ENCODE peak calls at places on chromosome 20, in ten cellular contexts. Z is upper lobe of left lung, Q is colonic mucosa, V is tibial nerve, G is OCI-LY7, L is Peyer's patch, D is stomach, E is vagina, C is adrenal gland, S is tibial artery. Y is an unnamed sample.

GRCh38 chr20:1893721-1894470 is 1.3 kb upstream of the SIRPA start:
- DNase-seq in Z (no peak), Q (peak), V (no peak), G (no peak), L (peak), D (no peak), E (no peak), C (peak), S (no peak), Y (no peak)

GRCh38 chr20:58702161-58702510 is 9.5 kb downstream of the NPEPL1 start:
- DNase-seq in Z (no peak), Q (no peak), V (no peak), G (no peak), L (no peak), D (no peak), E (no peak), C (no peak), S (no peak), Y (no peak)

GRCh38 chr20:44618318-44618731 is 33.2 kb downstream of the ADA start:
- DNase-seq in Z (no peak), Q (no peak), V (no peak), G (peak), L (peak), D (peak), E (no peak), C (no peak), S (no peak), Y (peak)

GRCh38 chr20:1876217-1876921 is 18.8 kb upstream of the SIRPA start:
- DNase-seq in Z (no peak), Q (no peak), V (no peak), G (no peak), L (peak), D (no peak), E (no peak), C (no peak), S (no peak), Y (no peak)

GRCh38 chr20:20079102-20079784 is 26.9 kb downstream of the CFAP61 start:
- DNase-seq in Z (no peak), Q (no peak), V (no peak), G (no peak), L (peak), D (no peak), E (no peak), C (no peak), S (no peak), Y (no peak)

GRCh38 chr20:6074145-6074561 is 20.3 kb upstream of the LRRN4 start:
- DNase-seq in Z (no peak), Q (no peak), V (no peak), G (peak), L (no peak), D (peak), E (no peak), C (no peak), S (no peak), Y (no peak)

GRCh38 chr20:34500823-34501222 is 15.4 kb upstream of the DYNLRB1 start:
- DNase-seq in Z (no peak), Q (no peak), V (no peak), G (no peak), L (no peak), D (no peak), E (no peak), C (no peak), S (no peak), Y (no peak)

GRCh38 chr20:17749979-17750721 is 50.4 kb downstream of the BANF2 start:
- DNase-seq in Z (no peak), Q (peak), V (no peak), G (no peak), L (peak), D (peak), E (no peak), C (peak), S (peak), Y (no peak)

GRCh38 chr20:52746190-52746589 is 226.0 kb upstream of the TSHZ2 start:
- DNase-seq in Z (no peak), Q (no peak), V (no peak), G (no peak), L (no peak), D (no peak), E (no peak), C (no peak), S (no peak), Y (no peak)

GRCh38 chr20:53834749-53835148 is 235.6 kb downstream of the BCAS1 start:
- DNase-seq in Z (no peak), Q (no peak), V (no peak), G (peak), L (no peak), D (no peak), E (no peak), C (no peak), S (no peak), Y (no peak)

GRCh38 chr20:17614176-17614811 is 44.4 kb downstream of the DSTN start:
- DNase-seq in Z (peak), Q (peak), V (no peak), G (no peak), L (peak), D (peak), E (peak), C (peak), S (peak), Y (no peak)

GRCh38 chr20:31821427-31821826 is 2.3 kb downstream of the MYLK2 start:
- DNase-seq in Z (no peak), Q (no peak), V (no peak), G (no peak), L (no peak), D (no peak), E (no peak), C (no peak), S (peak), Y (no peak)

GRCh38 chr20:60080401-60080800 is 122.2 kb downstream of the CDH26 start:
- DNase-seq in Z (no peak), Q (no peak), V (no peak), G (no peak), L (no peak), D (no peak), E (no peak), C (no peak), S (no peak), Y (no peak)

GRCh38 chr20:15818651-15819071 is 754.6 kb downstream of the KIF16B start:
- DNase-seq in Z (no peak), Q (no peak), V (no peak), G (no peak), L (no peak), D (peak), E (no peak), C (no peak), S (no peak), Y (no peak)

DNA sequence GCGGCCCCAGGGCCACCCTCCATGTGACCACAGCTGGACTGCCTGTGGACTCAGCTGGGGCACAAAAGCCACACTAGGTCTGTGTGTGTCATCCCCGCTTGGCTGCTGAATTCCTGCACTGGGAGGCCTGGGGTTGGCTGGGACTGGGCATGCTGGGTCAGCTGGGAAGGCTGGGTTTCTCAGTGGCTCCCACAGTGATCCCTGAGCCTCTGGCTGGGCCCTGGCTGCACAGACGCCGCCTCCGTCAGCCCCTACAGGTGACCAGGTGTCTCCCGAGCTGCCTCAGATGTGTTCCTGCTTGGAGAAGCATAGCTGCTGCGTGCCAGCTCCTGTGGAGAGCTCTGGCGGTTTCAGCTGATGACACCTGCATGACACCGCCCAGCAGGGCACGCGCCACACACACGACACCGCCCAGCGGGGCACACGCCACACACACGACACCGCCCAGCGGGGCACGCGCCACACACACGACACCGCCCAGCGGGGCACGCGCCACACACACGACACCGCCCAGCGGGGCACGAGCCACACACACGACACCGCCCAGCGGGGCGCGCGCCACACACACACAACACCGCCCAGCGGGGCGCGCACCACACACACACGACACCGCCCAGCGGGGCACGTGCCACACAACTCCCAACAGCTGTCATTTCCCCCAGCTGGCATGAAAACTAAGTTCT is 88.9 kb downstream of the TAF4 start:
- DNase-seq in Z (peak), Q (no peak), V (no peak), G (no peak), L (no peak), D (no peak), E (no peak), C (no peak), S (no peak), Y (no peak)
- H3K27ac ChIP-seq in Z (no peak), Q (no peak), V (no peak), G (no peak), L (no peak), D (no peak), E (no peak), C (no peak), S (no peak), Y (no peak)

GRCh38 chr20:37296371-37296770 is 6.9 kb downstream of the MANBAL start:
- DNase-seq in Z (no peak), Q (no peak), V (no peak), G (peak), L (no peak), D (no peak), E (no peak), C (no peak), S (no peak), Y (no peak)

GRCh38 chr20:37295595-37295994 is 6.1 kb downstream of the MANBAL start:
- DNase-seq in Z (no peak), Q (peak), V (no peak), G (no peak), L (no peak), D (no peak), E (no peak), C (no peak), S (no peak), Y (no peak)

GRCh38 chr20:37295001-37295400 is 5.5 kb downstream of the MANBAL start:
- DNase-seq in Z (no peak), Q (no peak), V (no peak), G (no peak), L (no peak), D (no peak), E (no peak), C (peak), S (no peak), Y (no peak)

GRCh38 chr20:37298190-37298939 is 8.9 kb downstream of the MANBAL start:
- DNase-seq in Z (no peak), Q (no peak), V (peak), G (no peak), L (peak), D (peak), E (no peak), C (no peak), S (no peak), Y (no peak)

GRCh38 chr20:37297066-37297736 is 7.7 kb downstream of the MANBAL start:
- DNase-seq in Z (no peak), Q (no peak), V (no peak), G (no peak), L (no peak), D (no peak), E (no peak), C (peak), S (peak), Y (no peak)
- TF ChIP-seq CTCF in Z (no peak), Q (no peak), V (no peak), G (no peak), L (no peak), D (no peak), E (no peak), C (no peak), S (no peak), Y (no peak)

GRCh38 chr20:46200582-46201570 is 82.8 kb downstream of the CD40 start:
- DNase-seq in Z (peak), Q (no peak), V (no peak), G (no peak), L (no peak), D (no peak), E (no peak), C (no peak), S (no peak), Y (no peak)

GRCh38 chr20:46204594-46205205 is 86.6 kb downstream of the CD40 start:
- DNase-seq in Z (no peak), Q (no peak), V (no peak), G (no peak), L (no peak), D (no peak), E (no peak), C (no peak), S (no peak), Y (no peak)

GRCh38 chr20:46205349-46205748 is 87.2 kb downstream of the CD40 start:
- DNase-seq in Z (no peak), Q (no peak), V (no peak), G (no peak), L (no peak), D (no peak), E (no peak), C (no peak), S (no peak), Y (no peak)

GRCh38 chr20:46203510-46203837 is 85.4 kb downstream of the CD40 start:
- DNase-seq in Z (no peak), Q (no peak), V (no peak), G (no peak), L (no peak), D (no peak), E (no peak), C (no peak), S (no peak), Y (no peak)

GRCh38 chr20:46202758-46203509 is 84.8 kb downstream of the CD40 start:
- DNase-seq in Z (no peak), Q (peak), V (peak), G (no peak), L (no peak), D (no peak), E (no peak), C (peak), S (no peak), Y (no peak)
- H3K27ac ChIP-seq in Z (no peak), Q (no peak), V (peak), G (no peak), L (no peak), D (no peak), E (no peak), C (no peak), S (no peak), Y (no peak)

DNA sequence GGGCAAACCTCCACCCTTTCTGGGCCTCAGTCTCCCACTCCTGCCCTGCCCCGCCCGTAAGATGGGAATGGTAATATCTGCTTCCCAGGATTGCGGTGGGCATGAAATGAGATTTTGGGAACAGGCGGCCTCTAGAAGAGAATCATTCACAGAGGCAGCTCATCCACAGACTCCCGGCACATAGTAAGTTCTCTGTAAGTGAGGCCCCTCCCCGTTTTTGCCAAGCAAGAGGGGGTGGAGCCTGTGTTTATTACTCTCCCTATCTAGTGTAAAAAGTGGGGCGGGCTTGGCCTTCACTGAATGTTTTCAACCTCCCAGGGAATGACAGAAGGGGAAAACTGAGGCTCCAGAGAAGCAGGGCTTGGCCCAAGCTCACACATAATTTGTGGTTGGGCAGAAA is 20.0 kb downstream of the SUN5 start:
- DNase-seq in Z (no peak), Q (no peak), V (no peak), G (no peak), L (no peak), D (no peak), E (no peak), C (no peak), S (no peak), Y (no peak)
- TF ChIP-seq CTCF in Z (no peak), Q (no peak), V (no peak), G (no peak), L (no peak), D (no peak), E (no peak), C (no peak), S (no peak), Y (no peak)

DNA sequence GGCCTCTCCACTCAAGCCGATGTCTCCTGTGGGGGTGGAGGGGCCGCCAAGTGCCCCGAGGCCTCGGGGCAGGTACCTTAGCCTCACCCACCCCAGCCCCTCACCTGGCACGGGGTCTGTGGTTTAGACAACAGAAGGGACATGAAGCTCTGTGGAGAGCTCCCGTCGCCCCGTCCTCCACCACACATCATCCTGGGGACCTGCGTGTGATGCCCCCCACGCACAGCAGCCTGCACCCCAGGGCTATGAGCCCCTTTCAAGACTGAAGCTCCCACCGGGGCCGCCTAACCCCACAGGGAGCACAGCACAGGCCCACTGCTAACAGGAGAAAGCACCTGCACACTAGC is 8.2 kb downstream of the KCNQ2 start:
- DNase-seq in Z (peak), Q (no peak), V (no peak), G (no peak), L (no peak), D (no peak), E (no peak), C (no peak), S (no peak), Y (no peak)
- H3K27ac ChIP-seq in Z (no peak), Q (no peak), V (no peak), G (no peak), L (no peak), D (no peak), E (no peak), C (no peak), S (no peak), Y (no peak)

GRCh38 chr20:24573557-24573956 is 104.1 kb downstream of the SYNDIG1 start:
- DNase-seq in Z (no peak), Q (no peak), V (no peak), G (no peak), L (no peak), D (no peak), E (peak), C (no peak), S (no peak), Y (no peak)
- TF ChIP-seq CTCF in Z (no peak), Q (no peak), V (no peak), G (no peak), L (no peak), D (no peak), E (no peak), C (no peak), S (no peak), Y (no peak)

Y was measured in CD4-positive, alpha-beta T cell.